ENCODE peak calls at places on chromosome 17, in four cellular contexts. K is ovary, C is fibroblast of lung, S is IMR-90. X is an unnamed sample.

GRCh38 chr17:4017377-4017776 is 53.1 kb upstream of the ATP2A3 start:
- DNase-seq in K (no peak), C (no peak), S (no peak), X (no peak)

GRCh38 chr17:78523939-78524655 is 53.1 kb downstream of the DNAH17 start:
- DNase-seq in K (no peak), C (no peak), S (no peak), X (no peak)

GRCh38 chr17:64941761-64942160 is 22.5 kb upstream of the LRRC37A3 start:
- DNase-seq in K (no peak), C (no peak), S (no peak), X (no peak)

GRCh38 chr17:32102697-32103096 is 39.6 kb upstream of the RHOT1 start:
- DNase-seq in K (no peak), C (no peak), S (peak), X (no peak)

GRCh38 chr17:50167371-50167770 is 1.6 kb downstream of the SGCA start:
- DNase-seq in K (no peak), C (no peak), S (no peak), X (no peak)

GRCh38 chr17:48642843-48643696 is 16.9 kb upstream of the HOXB9 start:
- DNase-seq in K (no peak), C (no peak), S (no peak), X (no peak)

GRCh38 chr17:7293131-7293557 is 1.3 kb downstream of the YBX2 start:
- DNase-seq in K (no peak), C (no peak), S (no peak), X (no peak)

GRCh38 chr17:2101448-2102257 is 46.8 kb downstream of the HIC1 start:
- DNase-seq in K (peak), C (no peak), S (no peak), X (no peak)

GRCh38 chr17:62995377-62995885 is 29.4 kb downstream of the TANC2 start:
- DNase-seq in K (no peak), C (peak), S (peak), X (peak)

GRCh38 chr17:7328840-7329359 is at the start of gene NEURL4:
- DNase-seq in K (no peak), C (peak), S (no peak), X (no peak)

GRCh38 chr17:48555183-48555615 is 10.3 kb upstream of the HOXB2 start:
- DNase-seq in K (no peak), C (peak), S (peak), X (peak)

GRCh38 chr17:49987681-49988441 is 7.2 kb downstream of the DLX3 start:
- DNase-seq in K (no peak), C (no peak), S (no peak), X (no peak)

DNA sequence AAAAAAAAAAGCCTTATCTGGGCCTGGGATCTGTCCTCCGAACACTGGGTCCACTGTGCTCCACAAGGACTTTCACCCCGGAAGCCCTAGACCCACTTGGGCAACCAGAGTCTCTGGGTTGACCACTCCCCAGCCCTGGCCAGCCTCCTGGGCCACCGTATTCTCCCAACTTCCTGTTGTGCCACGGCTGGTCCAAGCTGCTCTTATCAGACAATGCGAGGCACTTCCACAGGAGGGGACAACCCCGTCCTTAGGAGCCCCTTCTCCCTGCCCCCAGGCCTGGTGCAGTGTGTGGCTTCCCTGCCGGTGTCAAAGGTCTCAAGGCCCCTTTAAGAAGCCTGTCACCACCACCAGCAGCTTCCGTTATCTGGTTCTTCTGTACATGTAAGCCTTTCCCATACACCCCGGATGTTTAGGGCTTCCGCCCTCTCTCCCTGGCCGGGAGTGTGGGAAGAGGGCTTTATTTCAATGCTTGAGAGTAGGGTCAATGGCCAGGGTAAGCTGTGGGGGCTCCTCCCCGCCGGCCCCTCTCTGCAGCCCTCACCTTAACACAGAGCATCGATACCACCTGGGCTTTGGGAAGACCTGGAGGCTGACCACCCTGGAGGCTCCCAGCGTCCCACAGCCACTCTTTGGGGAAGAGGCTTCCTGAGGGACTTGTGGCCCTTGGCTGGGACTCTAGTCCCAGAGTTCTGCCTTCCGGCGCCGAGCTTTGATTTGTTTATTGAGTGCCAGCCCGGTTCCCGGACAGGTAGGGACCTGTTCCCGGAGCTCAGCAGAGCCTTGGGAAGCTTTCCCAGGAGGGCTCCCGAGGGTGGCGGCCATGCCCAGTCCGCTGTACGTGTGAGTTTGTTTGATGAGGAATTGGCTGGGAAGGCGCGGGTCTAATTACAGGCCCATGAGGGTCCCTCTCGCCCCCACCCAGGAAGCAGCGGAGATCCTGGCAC is 313.1 kb downstream of the SEC14L1 start:
- DNase-seq in K (no peak), C (no peak), S (no peak), X (no peak)
- H3K4me3 ChIP-seq in K (no peak), C (no peak), S (no peak), X (no peak)

GRCh38 chr17:11144358-11145233 is 96.4 kb upstream of the SHISA6 start:
- DNase-seq in K (no peak), C (peak), S (no peak), X (no peak)
- TF ChIP-seq CTCF in K (peak), C (peak), S (no peak), X (no peak)

DNA sequence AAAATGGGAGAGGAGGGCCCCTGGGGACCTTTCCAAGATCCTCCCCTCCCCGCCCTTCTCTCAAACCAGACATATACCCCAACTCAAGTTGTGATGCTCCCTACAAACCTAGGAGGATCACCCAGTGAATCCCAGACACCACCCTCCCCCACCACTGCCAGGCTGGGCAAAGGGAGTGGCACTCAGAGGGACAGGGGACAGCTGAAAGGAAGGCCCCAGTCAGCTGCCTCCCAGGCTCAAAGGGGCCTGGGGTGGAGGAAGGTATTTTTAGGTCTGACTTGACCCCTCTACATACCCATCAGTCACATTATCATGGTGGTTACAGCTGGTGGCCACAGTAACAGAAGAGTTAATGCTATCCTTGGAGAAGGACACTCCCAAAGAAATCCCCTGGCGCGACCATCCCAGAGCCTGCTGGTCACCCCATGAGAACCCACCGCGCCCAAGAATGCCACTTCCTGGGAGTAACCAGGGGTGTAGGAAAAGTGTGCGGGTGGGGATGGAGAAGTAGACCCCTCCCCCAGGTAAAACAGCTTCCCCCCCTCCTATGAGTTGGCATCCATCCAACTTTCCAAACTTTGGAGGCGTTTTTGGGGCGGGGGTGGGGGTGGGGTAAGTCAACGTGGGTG is 1.2 kb downstream of the CACNB1 start:
- DNase-seq in K (no peak), C (no peak), S (no peak), X (no peak)
- H3K4me3 ChIP-seq in K (peak), C (peak), S (peak), X (peak)

GRCh38 chr17:37570527-37571093 is 38.6 kb downstream of the SYNRG start:
- DNase-seq in K (no peak), C (peak), S (peak), X (peak)
- TF ChIP-seq CTCF in K (no peak), C (peak), S (peak), X (peak)